ENCODE peak calls at places on chromosomes 12 and 14, in ten cellular contexts. One of them, this sample, is unnamed.

GRCh38 chr14:101457177-101457935 is 103.9 kb upstream of the DIO3 start:
- DNase-seq in A549: no peak
- DNase-seq in astrocyte: no peak
- DNase-seq in neural crest cell: peak
- DNase-seq in GM10248: no peak
- DNase-seq in endothelial cell: no peak
- DNase-seq in osteocyte: no peak
- DNase-seq in AG09309: no peak
- DNase-seq in CD8-positive, alpha-beta T cell: no peak
- DNase-seq in HCT116: no peak
- DNase-seq in this sample: no peak

GRCh38 chr12:34402899-34403705 is 380.8 kb downstream of the ALG10 start:
- DNase-seq in A549: no peak
- DNase-seq in astrocyte: no peak
- DNase-seq in neural crest cell: no peak
- DNase-seq in GM10248: peak
- DNase-seq in endothelial cell: peak
- DNase-seq in osteocyte: peak
- DNase-seq in AG09309: no peak
- DNase-seq in CD8-positive, alpha-beta T cell: peak
- DNase-seq in HCT116: no peak
- DNase-seq in this sample: no peak

GRCh38 chr12:89999699-90000505 is 291.3 kb upstream of the ATP2B1 start:
- DNase-seq in A549: no peak
- DNase-seq in astrocyte: peak
- DNase-seq in neural crest cell: no peak
- DNase-seq in GM10248: no peak
- DNase-seq in endothelial cell: no peak
- DNase-seq in osteocyte: no peak
- DNase-seq in AG09309: peak
- DNase-seq in CD8-positive, alpha-beta T cell: no peak
- DNase-seq in HCT116: no peak
- DNase-seq in this sample: peak

GRCh38 chr12:132561784-132562156 is 48.6 kb downstream of the LRCOL1 start:
- DNase-seq in A549: peak
- DNase-seq in astrocyte: no peak
- DNase-seq in neural crest cell: peak
- DNase-seq in GM10248: peak
- DNase-seq in endothelial cell: peak
- DNase-seq in osteocyte: no peak
- DNase-seq in AG09309: no peak
- DNase-seq in CD8-positive, alpha-beta T cell: no peak
- DNase-seq in HCT116: no peak
- DNase-seq in this sample: no peak

GRCh38 chr14:50139192-50139591 is 22.8 kb upstream of the VCPKMT start:
- DNase-seq in A549: no peak
- DNase-seq in astrocyte: peak
- DNase-seq in neural crest cell: no peak
- DNase-seq in GM10248: no peak
- DNase-seq in endothelial cell: no peak
- DNase-seq in osteocyte: no peak
- DNase-seq in AG09309: no peak
- DNase-seq in CD8-positive, alpha-beta T cell: no peak
- DNase-seq in HCT116: no peak
- DNase-seq in this sample: no peak

GRCh38 chr12:63952980-63953379 is 108.5 kb downstream of the SRGAP1 start:
- DNase-seq in A549: no peak
- DNase-seq in astrocyte: no peak
- DNase-seq in neural crest cell: no peak
- DNase-seq in GM10248: no peak
- DNase-seq in endothelial cell: no peak
- DNase-seq in osteocyte: no peak
- DNase-seq in AG09309: no peak
- DNase-seq in CD8-positive, alpha-beta T cell: no peak
- DNase-seq in HCT116: no peak
- DNase-seq in this sample: no peak

GRCh38 chr14:23432102-23432925 is 3.1 kb downstream of the MYH7 start:
- DNase-seq in A549: no peak
- DNase-seq in astrocyte: no peak
- DNase-seq in neural crest cell: no peak
- DNase-seq in GM10248: no peak
- DNase-seq in endothelial cell: no peak
- DNase-seq in osteocyte: no peak
- DNase-seq in AG09309: no peak
- DNase-seq in CD8-positive, alpha-beta T cell: no peak
- DNase-seq in HCT116: no peak
- DNase-seq in this sample: no peak

GRCh38 chr14:49306152-49306751 is 279.9 kb downstream of the RPS29 start:
- DNase-seq in A549: peak
- DNase-seq in astrocyte: peak
- DNase-seq in neural crest cell: no peak
- DNase-seq in GM10248: peak
- DNase-seq in endothelial cell: no peak
- DNase-seq in osteocyte: no peak
- DNase-seq in AG09309: no peak
- DNase-seq in CD8-positive, alpha-beta T cell: no peak
- DNase-seq in HCT116: peak
- DNase-seq in this sample: peak

GRCh38 chr12:15664491-15664890 is 124.7 kb downstream of the EPS8 start:
- DNase-seq in A549: peak
- DNase-seq in astrocyte: peak
- DNase-seq in neural crest cell: no peak
- DNase-seq in GM10248: no peak
- DNase-seq in endothelial cell: no peak
- DNase-seq in osteocyte: no peak
- DNase-seq in AG09309: no peak
- DNase-seq in CD8-positive, alpha-beta T cell: no peak
- DNase-seq in HCT116: no peak
- DNase-seq in this sample: peak

GRCh38 chr12:130863298-130863697 is 8.6 kb upstream of the RAN start:
- DNase-seq in A549: no peak
- DNase-seq in astrocyte: no peak
- DNase-seq in neural crest cell: no peak
- DNase-seq in GM10248: no peak
- DNase-seq in endothelial cell: no peak
- DNase-seq in osteocyte: no peak
- DNase-seq in AG09309: no peak
- DNase-seq in CD8-positive, alpha-beta T cell: no peak
- DNase-seq in HCT116: no peak
- DNase-seq in this sample: no peak

GRCh38 chr14:77140937-77141591 is 527 bp downstream of the ZDHHC22 start:
- DNase-seq in A549: peak
- DNase-seq in astrocyte: peak
- DNase-seq in neural crest cell: peak
- DNase-seq in GM10248: no peak
- DNase-seq in endothelial cell: peak
- DNase-seq in osteocyte: no peak
- DNase-seq in AG09309: no peak
- DNase-seq in CD8-positive, alpha-beta T cell: no peak
- DNase-seq in HCT116: no peak
- DNase-seq in this sample: no peak

GRCh38 chr12:108689314-108690190 is 41.8 kb downstream of the CORO1C start:
- DNase-seq in A549: no peak
- DNase-seq in astrocyte: peak
- DNase-seq in neural crest cell: peak
- DNase-seq in GM10248: no peak
- DNase-seq in endothelial cell: no peak
- DNase-seq in osteocyte: no peak
- DNase-seq in AG09309: no peak
- DNase-seq in CD8-positive, alpha-beta T cell: no peak
- DNase-seq in HCT116: peak
- DNase-seq in this sample: no peak

GRCh38 chr14:99124482-99125104 is 147.4 kb downstream of the BCL11B start:
- DNase-seq in A549: no peak
- DNase-seq in astrocyte: no peak
- DNase-seq in neural crest cell: no peak
- DNase-seq in GM10248: no peak
- DNase-seq in endothelial cell: peak
- DNase-seq in osteocyte: peak
- DNase-seq in AG09309: no peak
- DNase-seq in CD8-positive, alpha-beta T cell: peak
- DNase-seq in HCT116: no peak
- DNase-seq in this sample: no peak
- TF ChIP-seq CTCF in A549: no peak
- TF ChIP-seq CTCF in astrocyte: no peak
- TF ChIP-seq CTCF in neural crest cell: no peak
- TF ChIP-seq CTCF in GM10248: no peak
- TF ChIP-seq CTCF in endothelial cell: peak
- TF ChIP-seq CTCF in osteocyte: no peak
- TF ChIP-seq CTCF in AG09309: no peak
- TF ChIP-seq CTCF in CD8-positive, alpha-beta T cell: no peak
- TF ChIP-seq CTCF in HCT116: no peak
- TF ChIP-seq CTCF in this sample: no peak

DNA sequence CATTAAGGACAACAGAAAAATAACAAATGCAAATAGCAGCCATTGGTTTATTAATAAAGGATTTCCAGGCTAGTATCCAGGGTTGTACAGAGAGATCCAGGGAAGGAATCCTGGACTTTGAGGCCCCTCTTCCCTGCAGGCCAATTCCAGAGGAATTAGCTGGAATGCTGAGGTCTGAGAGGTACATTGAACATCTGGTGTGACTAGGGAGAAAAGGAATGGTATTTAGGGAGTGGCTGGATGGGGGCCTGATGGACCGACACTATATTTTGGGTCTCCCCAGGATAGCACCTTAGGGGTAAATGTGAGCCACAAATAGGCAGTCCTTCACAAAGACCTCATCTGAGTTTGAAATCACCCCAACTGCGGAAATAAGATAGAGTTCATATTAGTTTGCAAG is 924.5 kb downstream of the AACS start:
- DNase-seq in A549: no peak
- DNase-seq in astrocyte: no peak
- DNase-seq in neural crest cell: no peak
- DNase-seq in GM10248: no peak
- DNase-seq in endothelial cell: no peak
- DNase-seq in osteocyte: no peak
- DNase-seq in AG09309: no peak
- DNase-seq in CD8-positive, alpha-beta T cell: no peak
- DNase-seq in HCT116: no peak
- DNase-seq in this sample: no peak
- TF ChIP-seq CTCF in A549: no peak
- TF ChIP-seq CTCF in astrocyte: no peak
- TF ChIP-seq CTCF in neural crest cell: no peak
- TF ChIP-seq CTCF in GM10248: no peak
- TF ChIP-seq CTCF in endothelial cell: no peak
- TF ChIP-seq CTCF in osteocyte: no peak
- TF ChIP-seq CTCF in AG09309: no peak
- TF ChIP-seq CTCF in CD8-positive, alpha-beta T cell: no peak
- TF ChIP-seq CTCF in HCT116: no peak
- TF ChIP-seq CTCF in this sample: no peak

GRCh38 chr14:61186793-61187641 is 94.1 kb downstream of the TMEM30B start:
- DNase-seq in A549: no peak
- DNase-seq in astrocyte: no peak
- DNase-seq in neural crest cell: no peak
- DNase-seq in GM10248: no peak
- DNase-seq in endothelial cell: peak
- DNase-seq in osteocyte: no peak
- DNase-seq in AG09309: no peak
- DNase-seq in CD8-positive, alpha-beta T cell: no peak
- DNase-seq in HCT116: no peak
- DNase-seq in this sample: no peak
- TF ChIP-seq CTCF in A549: no peak
- TF ChIP-seq CTCF in astrocyte: no peak
- TF ChIP-seq CTCF in neural crest cell: no peak
- TF ChIP-seq CTCF in GM10248: no peak
- TF ChIP-seq CTCF in endothelial cell: no peak
- TF ChIP-seq CTCF in osteocyte: no peak
- TF ChIP-seq CTCF in AG09309: no peak
- TF ChIP-seq CTCF in CD8-positive, alpha-beta T cell: no peak
- TF ChIP-seq CTCF in HCT116: no peak
- TF ChIP-seq CTCF in this sample: no peak

DNA sequence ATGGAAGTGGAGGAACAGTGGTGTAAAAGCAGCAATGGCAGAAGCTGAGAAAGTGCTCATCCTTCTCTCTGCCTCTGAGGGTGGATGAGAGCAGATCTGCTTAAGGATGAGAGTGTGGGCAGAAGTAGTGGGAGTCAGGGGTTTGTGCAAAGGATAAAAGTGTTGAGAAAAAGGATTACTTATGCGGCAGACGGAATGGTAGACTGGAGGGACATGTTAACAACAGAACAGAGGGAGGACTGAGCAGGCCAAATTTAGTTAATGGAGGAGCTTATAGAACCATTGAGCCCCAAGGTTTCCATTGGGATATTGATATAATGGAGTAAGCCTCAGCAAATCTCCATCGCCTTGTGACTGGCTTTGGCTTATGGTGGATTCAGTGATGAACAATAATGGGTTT is 25.5 kb downstream of the TRHDE start:
- DNase-seq in A549: no peak
- DNase-seq in astrocyte: no peak
- DNase-seq in neural crest cell: no peak
- DNase-seq in GM10248: no peak
- DNase-seq in endothelial cell: no peak
- DNase-seq in osteocyte: no peak
- DNase-seq in AG09309: no peak
- DNase-seq in CD8-positive, alpha-beta T cell: no peak
- DNase-seq in HCT116: no peak
- DNase-seq in this sample: no peak
- TF ChIP-seq CTCF in A549: no peak
- TF ChIP-seq CTCF in astrocyte: no peak
- TF ChIP-seq CTCF in neural crest cell: no peak
- TF ChIP-seq CTCF in GM10248: no peak
- TF ChIP-seq CTCF in endothelial cell: no peak
- TF ChIP-seq CTCF in osteocyte: no peak
- TF ChIP-seq CTCF in AG09309: no peak
- TF ChIP-seq CTCF in CD8-positive, alpha-beta T cell: no peak
- TF ChIP-seq CTCF in HCT116: no peak
- TF ChIP-seq CTCF in this sample: no peak

DNA sequence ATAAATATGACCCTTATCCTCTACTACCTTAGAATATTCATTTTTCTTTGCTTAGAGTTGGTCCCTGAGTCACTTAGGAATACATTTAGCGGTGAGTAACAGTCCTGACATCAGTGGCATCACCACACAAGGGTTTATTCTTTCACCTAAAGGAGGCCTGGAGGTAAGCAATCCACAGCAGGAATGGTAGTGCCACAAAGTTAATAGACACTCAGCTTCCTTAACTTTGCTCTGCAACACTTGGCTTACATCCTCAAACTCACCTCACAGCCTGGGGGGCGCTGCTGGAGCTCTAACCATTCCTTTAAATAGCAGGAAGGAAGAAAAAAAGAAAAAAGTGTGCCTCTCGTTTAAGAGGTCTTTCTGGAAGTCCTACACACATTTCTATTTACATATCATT is 29.1 kb downstream of the BBOF1 start:
- DNase-seq in A549: peak
- DNase-seq in astrocyte: peak
- DNase-seq in neural crest cell: no peak
- DNase-seq in GM10248: no peak
- DNase-seq in endothelial cell: peak
- DNase-seq in osteocyte: peak
- DNase-seq in AG09309: no peak
- DNase-seq in CD8-positive, alpha-beta T cell: no peak
- DNase-seq in HCT116: peak
- DNase-seq in this sample: peak
- TF ChIP-seq CTCF in A549: no peak
- TF ChIP-seq CTCF in astrocyte: peak
- TF ChIP-seq CTCF in neural crest cell: no peak
- TF ChIP-seq CTCF in GM10248: no peak
- TF ChIP-seq CTCF in endothelial cell: no peak
- TF ChIP-seq CTCF in osteocyte: no peak
- TF ChIP-seq CTCF in AG09309: no peak
- TF ChIP-seq CTCF in CD8-positive, alpha-beta T cell: no peak
- TF ChIP-seq CTCF in HCT116: peak
- TF ChIP-seq CTCF in this sample: no peak

GRCh38 chr14:89336338-89336737 is 80.7 kb downstream of the FOXN3 start:
- DNase-seq in A549: no peak
- DNase-seq in astrocyte: no peak
- DNase-seq in neural crest cell: no peak
- DNase-seq in GM10248: no peak
- DNase-seq in endothelial cell: no peak
- DNase-seq in osteocyte: no peak
- DNase-seq in AG09309: no peak
- DNase-seq in CD8-positive, alpha-beta T cell: no peak
- DNase-seq in HCT116: no peak
- DNase-seq in this sample: no peak
- TF ChIP-seq CTCF in A549: no peak
- TF ChIP-seq CTCF in astrocyte: no peak
- TF ChIP-seq CTCF in neural crest cell: peak
- TF ChIP-seq CTCF in GM10248: peak
- TF ChIP-seq CTCF in endothelial cell: peak
- TF ChIP-seq CTCF in osteocyte: no peak
- TF ChIP-seq CTCF in AG09309: no peak
- TF ChIP-seq CTCF in CD8-positive, alpha-beta T cell: no peak
- TF ChIP-seq CTCF in HCT116: peak
- TF ChIP-seq CTCF in this sample: no peak